ENCODE peak calls at places on chromosome 10, in four cellular contexts. One of them, this sample, is unnamed.

GRCh38 chr10:19347592-19347991 is 299.0 kb downstream of the MALRD1 start:
- DNase-seq in pons: no peak
- DNase-seq in AG10803: no peak
- DNase-seq in natural killer cell treated with Interleukin-12 subunit alpha and Interleukin-12 subunit beta and Interleukin-15 and Interleukin-18, amount 100 ng/mL, for 72 hours: no peak
- DNase-seq in this sample: peak

GRCh38 chr10:109277456-109277855 is 645.9 kb downstream of the XPNPEP1 start:
- DNase-seq in pons: no peak
- DNase-seq in AG10803: peak
- DNase-seq in natural killer cell treated with Interleukin-12 subunit alpha and Interleukin-12 subunit beta and Interleukin-15 and Interleukin-18, amount 100 ng/mL, for 72 hours: no peak
- DNase-seq in this sample: no peak

GRCh38 chr10:33215635-33216034 is 118.8 kb downstream of the NRP1 start:
- DNase-seq in pons: no peak
- DNase-seq in AG10803: peak
- DNase-seq in natural killer cell treated with Interleukin-12 subunit alpha and Interleukin-12 subunit beta and Interleukin-15 and Interleukin-18, amount 100 ng/mL, for 72 hours: no peak
- DNase-seq in this sample: no peak

GRCh38 chr10:110762849-110763211 is 108.9 kb upstream of the PDCD4 start:
- DNase-seq in pons: no peak
- DNase-seq in AG10803: no peak
- DNase-seq in natural killer cell treated with Interleukin-12 subunit alpha and Interleukin-12 subunit beta and Interleukin-15 and Interleukin-18, amount 100 ng/mL, for 72 hours: no peak
- DNase-seq in this sample: no peak

GRCh38 chr10:78991187-78991586 is 77.6 kb upstream of the ZMIZ1 start:
- DNase-seq in pons: no peak
- DNase-seq in AG10803: no peak
- DNase-seq in natural killer cell treated with Interleukin-12 subunit alpha and Interleukin-12 subunit beta and Interleukin-15 and Interleukin-18, amount 100 ng/mL, for 72 hours: no peak
- DNase-seq in this sample: no peak

GRCh38 chr10:47257396-47258120 is 42.4 kb upstream of the GDF10 start:
- DNase-seq in pons: peak
- DNase-seq in AG10803: peak
- DNase-seq in natural killer cell treated with Interleukin-12 subunit alpha and Interleukin-12 subunit beta and Interleukin-15 and Interleukin-18, amount 100 ng/mL, for 72 hours: no peak
- DNase-seq in this sample: no peak

GRCh38 chr10:8617792-8618191 is 563.3 kb downstream of the GATA3 start:
- DNase-seq in pons: no peak
- DNase-seq in AG10803: no peak
- DNase-seq in natural killer cell treated with Interleukin-12 subunit alpha and Interleukin-12 subunit beta and Interleukin-15 and Interleukin-18, amount 100 ng/mL, for 72 hours: no peak
- DNase-seq in this sample: no peak

GRCh38 chr10:972763-973162 is 15.5 kb upstream of the GTPBP4 start:
- DNase-seq in pons: no peak
- DNase-seq in AG10803: no peak
- DNase-seq in natural killer cell treated with Interleukin-12 subunit alpha and Interleukin-12 subunit beta and Interleukin-15 and Interleukin-18, amount 100 ng/mL, for 72 hours: peak
- DNase-seq in this sample: no peak

GRCh38 chr10:97291357-97292096 is 910 bp downstream of the ARHGAP19 start:
- DNase-seq in pons: no peak
- DNase-seq in AG10803: no peak
- DNase-seq in natural killer cell treated with Interleukin-12 subunit alpha and Interleukin-12 subunit beta and Interleukin-15 and Interleukin-18, amount 100 ng/mL, for 72 hours: no peak
- DNase-seq in this sample: no peak

GRCh38 chr10:84195044-84195830 is 900 bp downstream of the CDHR1 start:
- DNase-seq in pons: no peak
- DNase-seq in AG10803: no peak
- DNase-seq in natural killer cell treated with Interleukin-12 subunit alpha and Interleukin-12 subunit beta and Interleukin-15 and Interleukin-18, amount 100 ng/mL, for 72 hours: peak
- DNase-seq in this sample: peak

GRCh38 chr10:80829562-80829961 is 291.9 kb downstream of the SH2D4B start:
- DNase-seq in pons: no peak
- DNase-seq in AG10803: no peak
- DNase-seq in natural killer cell treated with Interleukin-12 subunit alpha and Interleukin-12 subunit beta and Interleukin-15 and Interleukin-18, amount 100 ng/mL, for 72 hours: no peak
- DNase-seq in this sample: no peak

GRCh38 chr10:79400567-79401004 is 44.8 kb downstream of the ZCCHC24 start:
- DNase-seq in pons: peak
- DNase-seq in AG10803: no peak
- DNase-seq in natural killer cell treated with Interleukin-12 subunit alpha and Interleukin-12 subunit beta and Interleukin-15 and Interleukin-18, amount 100 ng/mL, for 72 hours: no peak
- DNase-seq in this sample: peak

GRCh38 chr10:35415505-35415904 is 79.2 kb downstream of the CCNY start:
- DNase-seq in pons: no peak
- DNase-seq in AG10803: no peak
- DNase-seq in natural killer cell treated with Interleukin-12 subunit alpha and Interleukin-12 subunit beta and Interleukin-15 and Interleukin-18, amount 100 ng/mL, for 72 hours: no peak
- DNase-seq in this sample: no peak

GRCh38 chr10:123521556-123521955 is 144.6 kb upstream of the GPR26 start:
- DNase-seq in pons: no peak
- DNase-seq in AG10803: no peak
- DNase-seq in natural killer cell treated with Interleukin-12 subunit alpha and Interleukin-12 subunit beta and Interleukin-15 and Interleukin-18, amount 100 ng/mL, for 72 hours: no peak
- DNase-seq in this sample: no peak

GRCh38 chr10:103476046-103476768 is 2.8 kb downstream of the CALHM3 start:
- DNase-seq in pons: no peak
- DNase-seq in AG10803: no peak
- DNase-seq in natural killer cell treated with Interleukin-12 subunit alpha and Interleukin-12 subunit beta and Interleukin-15 and Interleukin-18, amount 100 ng/mL, for 72 hours: no peak
- DNase-seq in this sample: peak

GRCh38 chr10:43172645-43173044 is 34.4 kb downstream of the CSGALNACT2 start:
- DNase-seq in pons: no peak
- DNase-seq in AG10803: no peak
- DNase-seq in natural killer cell treated with Interleukin-12 subunit alpha and Interleukin-12 subunit beta and Interleukin-15 and Interleukin-18, amount 100 ng/mL, for 72 hours: no peak
- DNase-seq in this sample: no peak

GRCh38 chr10:86370006-86370585 is 3.5 kb upstream of the GRID1 start:
- DNase-seq in pons: no peak
- DNase-seq in AG10803: no peak
- DNase-seq in natural killer cell treated with Interleukin-12 subunit alpha and Interleukin-12 subunit beta and Interleukin-15 and Interleukin-18, amount 100 ng/mL, for 72 hours: no peak
- DNase-seq in this sample: no peak

GRCh38 chr10:7400068-7400824 is 10.6 kb downstream of the SFMBT2 start:
- DNase-seq in pons: peak
- DNase-seq in AG10803: no peak
- DNase-seq in natural killer cell treated with Interleukin-12 subunit alpha and Interleukin-12 subunit beta and Interleukin-15 and Interleukin-18, amount 100 ng/mL, for 72 hours: no peak
- DNase-seq in this sample: no peak

GRCh38 chr10:128823201-128823600 is 643.8 kb upstream of the MGMT start:
- DNase-seq in pons: no peak
- DNase-seq in AG10803: no peak
- DNase-seq in natural killer cell treated with Interleukin-12 subunit alpha and Interleukin-12 subunit beta and Interleukin-15 and Interleukin-18, amount 100 ng/mL, for 72 hours: no peak
- DNase-seq in this sample: no peak

GRCh38 chr10:105262666-105263065 is 621.6 kb downstream of the SORCS3 start:
- DNase-seq in pons: no peak
- DNase-seq in AG10803: no peak
- DNase-seq in natural killer cell treated with Interleukin-12 subunit alpha and Interleukin-12 subunit beta and Interleukin-15 and Interleukin-18, amount 100 ng/mL, for 72 hours: no peak
- DNase-seq in this sample: no peak

GRCh38 chr10:126302195-126302594 is 86.1 kb downstream of the ADAM12 start:
- DNase-seq in pons: no peak
- DNase-seq in AG10803: no peak
- DNase-seq in natural killer cell treated with Interleukin-12 subunit alpha and Interleukin-12 subunit beta and Interleukin-15 and Interleukin-18, amount 100 ng/mL, for 72 hours: no peak
- DNase-seq in this sample: no peak

GRCh38 chr10:131843089-131843595 is 57.7 kb upstream of the PPP2R2D start:
- DNase-seq in pons: no peak
- DNase-seq in AG10803: no peak
- DNase-seq in natural killer cell treated with Interleukin-12 subunit alpha and Interleukin-12 subunit beta and Interleukin-15 and Interleukin-18, amount 100 ng/mL, for 72 hours: no peak
- DNase-seq in this sample: no peak

This sample was measured in nephron progenitor cell.